ENCODE peak calls at places on chromosomes 3 and 15, in five cellular contexts. M is colonic mucosa, W is PC-3, E is AG09309, O is left ventricle myocardium inferior. P is an unnamed sample.

GRCh38 chr15:88218557-88219214 is 37.9 kb downstream of the NTRK3 start:
- DNase-seq in M (no peak), W (no peak), E (no peak), O (no peak), P (no peak)

GRCh38 chr3:42264399-42265058 is 1.5 kb downstream of the CCK start:
- DNase-seq in M (peak), W (no peak), E (no peak), O (peak), P (peak)

GRCh38 chr15:74616020-74616939 is 644 bp downstream of the CLK3 start:
- DNase-seq in M (peak), W (peak), E (no peak), O (peak), P (peak)

GRCh38 chr3:115989927-115990326 is 366.6 kb downstream of the GAP43 start:
- DNase-seq in M (no peak), W (no peak), E (peak), O (no peak), P (peak)

GRCh38 chr15:76195506-76196285 is 115.6 kb downstream of the ETFA start:
- DNase-seq in M (no peak), W (no peak), E (no peak), O (no peak), P (no peak)

GRCh38 chr15:32704343-32705076 is 13.3 kb upstream of the GREM1 start:
- DNase-seq in M (no peak), W (peak), E (no peak), O (no peak), P (peak)

GRCh38 chr15:92619380-92620101 is 36.0 kb downstream of the FAM174B start:
- DNase-seq in M (no peak), W (no peak), E (peak), O (no peak), P (peak)

GRCh38 chr15:33742807-33743206 is 225.5 kb upstream of the CHRM5 start:
- DNase-seq in M (no peak), W (no peak), E (peak), O (no peak), P (peak)

GRCh38 chr3:167032267-167032876 is 347.7 kb downstream of the ZBBX start:
- DNase-seq in M (no peak), W (peak), E (no peak), O (no peak), P (peak)

GRCh38 chr15:90660195-90660995 is 56.8 kb upstream of the BLM start:
- DNase-seq in M (peak), W (peak), E (peak), O (peak), P (peak)

GRCh38 chr3:57086201-57086600 is 25.7 kb downstream of the SPATA12 start:
- DNase-seq in M (no peak), W (no peak), E (no peak), O (no peak), P (no peak)

GRCh38 chr15:41689834-41690233 is 29.6 kb downstream of the MGA start:
- DNase-seq in M (no peak), W (no peak), E (no peak), O (no peak), P (no peak)

GRCh38 chr3:170589113-170589512 is 3.2 kb upstream of the SLC7A14 start:
- DNase-seq in M (no peak), W (no peak), E (no peak), O (no peak), P (no peak)

GRCh38 chr3:170579646-170580045 is 6.2 kb downstream of the SLC7A14 start:
- DNase-seq in M (no peak), W (no peak), E (no peak), O (no peak), P (no peak)

GRCh38 chr3:170585937-170586310 is at the start of gene SLC7A14:
- DNase-seq in M (no peak), W (no peak), E (no peak), O (no peak), P (no peak)

GRCh38 chr3:170584585-170585007 is 1.3 kb downstream of the SLC7A14 start:
- DNase-seq in M (peak), W (peak), E (no peak), O (peak), P (peak)

DNA sequence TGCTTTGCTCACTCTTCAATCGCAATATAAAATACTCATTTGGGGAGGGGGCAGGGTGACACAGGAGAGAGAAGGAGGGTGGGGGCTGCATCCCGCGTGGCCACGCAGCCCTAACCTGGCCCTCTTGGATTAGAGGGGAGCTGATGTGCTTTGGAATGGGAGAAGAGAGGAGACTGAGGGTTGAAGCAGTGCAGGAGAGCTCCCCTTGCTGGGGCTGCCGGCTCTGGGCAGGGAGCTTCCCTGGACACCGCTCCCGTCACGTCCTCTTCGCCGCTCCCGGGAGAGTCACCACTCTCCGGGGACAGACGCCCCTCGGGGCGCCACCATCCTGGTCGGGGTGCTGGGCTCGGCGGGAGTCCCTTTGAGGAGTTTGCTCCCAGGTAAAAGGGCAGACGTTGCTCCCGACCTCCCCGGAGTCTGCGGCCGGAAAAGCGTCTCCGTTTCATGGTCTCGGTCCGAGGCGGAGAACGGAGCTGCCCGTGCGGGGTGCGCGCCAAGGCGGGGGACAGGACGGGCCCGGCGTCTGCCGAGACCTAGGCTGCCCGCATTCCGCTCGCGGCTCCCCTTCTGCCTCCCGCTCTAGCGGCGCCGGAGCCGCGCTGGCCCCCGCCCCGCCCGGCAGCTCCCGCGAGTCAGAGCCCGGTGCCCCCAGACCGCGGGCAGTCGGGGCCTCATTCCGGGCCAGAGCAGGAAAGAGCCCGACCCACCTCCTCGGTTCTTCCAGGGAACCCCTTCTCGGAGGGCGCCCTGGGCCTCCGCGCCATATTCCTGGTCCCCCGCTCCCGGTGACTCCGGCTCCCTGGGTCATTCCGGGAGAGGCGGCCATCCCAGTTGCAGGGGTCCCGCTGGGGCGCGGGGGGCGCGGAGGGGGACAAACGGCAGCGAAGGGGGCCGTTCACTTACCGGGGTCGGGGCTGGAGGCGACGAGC is 603 bp downstream of the SLC7A14 start:
- DNase-seq in M (no peak), W (no peak), E (no peak), O (no peak), P (no peak)
- H3K4me3 ChIP-seq in M (no peak), W (no peak), E (peak), O (peak), P (peak)

GRCh38 chr3:50412355-50412754 is 53.0 kb upstream of the TMEM115 start:
- DNase-seq in M (no peak), W (no peak), E (no peak), O (no peak), P (no peak)

GRCh38 chr3:50417637-50418033 is 58.3 kb upstream of the TMEM115 start:
- DNase-seq in M (no peak), W (no peak), E (no peak), O (no peak), P (no peak)

GRCh38 chr3:50415813-50416212 is 56.5 kb upstream of the TMEM115 start:
- DNase-seq in M (no peak), W (no peak), E (no peak), O (no peak), P (no peak)

GRCh38 chr3:50416736-50417636 is 57.7 kb upstream of the TMEM115 start:
- DNase-seq in M (no peak), W (no peak), E (no peak), O (no peak), P (no peak)

GRCh38 chr3:50415066-50415465 is 55.7 kb upstream of the TMEM115 start:
- DNase-seq in M (no peak), W (no peak), E (no peak), O (no peak), P (no peak)
- TF ChIP-seq CTCF in M (no peak), W (peak), E (no peak), O (no peak), P (no peak)

GRCh38 chr15:45378149-45378912 is at the start of gene GATM:
- DNase-seq in M (peak), W (peak), E (peak), O (peak), P (peak)
- H3K4me3 ChIP-seq in M (peak), W (peak), E (peak), O (peak), P (peak)

DNA sequence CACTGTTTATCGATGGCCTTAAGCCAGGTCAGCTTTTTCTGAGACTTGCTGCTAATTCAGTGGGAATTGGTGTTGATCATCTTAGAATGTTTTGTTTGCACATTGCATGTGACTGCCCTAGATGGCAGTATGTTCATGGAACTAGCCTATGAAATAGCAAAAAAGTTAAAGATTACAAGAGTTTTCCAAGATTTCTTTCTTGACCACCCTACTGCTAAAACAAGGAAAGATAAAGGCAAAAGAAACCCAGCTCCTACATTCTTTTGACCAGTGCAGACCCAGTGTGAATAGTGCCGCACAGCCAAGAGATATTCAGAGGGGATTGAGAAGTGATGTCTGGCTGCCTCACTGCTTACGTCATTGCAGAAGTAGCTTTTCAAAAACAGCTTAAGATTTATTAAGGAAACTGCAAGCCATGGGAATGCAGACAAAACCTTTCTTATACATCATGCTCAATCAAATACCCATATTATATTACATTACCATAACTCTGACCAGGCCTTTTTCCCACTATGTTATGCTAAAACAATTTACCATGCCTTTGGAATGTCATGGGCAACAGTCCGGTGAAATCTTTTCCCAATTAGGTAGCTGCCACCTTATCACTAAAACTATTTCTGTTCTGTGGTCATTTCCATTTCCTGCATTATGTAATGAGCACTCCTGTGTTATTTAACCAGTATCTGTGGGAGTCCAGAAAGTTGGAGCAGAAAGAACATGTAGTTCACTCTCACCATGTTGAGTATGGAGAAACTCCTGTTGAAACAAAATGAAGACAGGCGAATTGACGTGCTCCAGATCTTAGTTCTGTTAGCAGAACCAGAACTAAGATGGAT is 6.0 kb downstream of the PHLDB2 start:
- DNase-seq in M (no peak), W (no peak), E (peak), O (no peak), P (peak)
- TF ChIP-seq CTCF in M (no peak), W (peak), E (peak), O (peak), P (peak)

P was measured in fibroblast of mammary gland.